ENCODE peak calls at places on chromosomes 1 and 21, in seven cellular contexts. P, X, V, N, Q, C and A are unnamed samples.

GRCh38 chr1:184524248-184524647 is 137.4 kb downstream of the C1orf21 start:
- DNase-seq in N (no peak), Q (no peak), X (no peak), V (no peak), C (no peak), P (no peak), A (no peak)

GRCh38 chr1:247357062-247357780 is 25.6 kb upstream of the ZNF496 start:
- DNase-seq in C (no peak), P (no peak), V (no peak), N (no peak), X (no peak), Q (no peak), A (no peak)

GRCh38 chr1:193589597-193590040 is 403.2 kb upstream of the B3GALT2 start:
- DNase-seq in P (peak; percentile 57), N (no peak), Q (no peak), C (no peak), V (no peak), X (no peak), A (no peak)

GRCh38 chr1:153793973-153794615 is 18.9 kb downstream of the SLC27A3 start:
- DNase-seq in N (no peak), P (no peak), V (no peak), Q (no peak), X (no peak), C (no peak), A (no peak)

GRCh38 chr1:60078182-60078581 is 4.6 kb upstream of the C1orf87 start:
- DNase-seq in P (no peak), Q (no peak), N (no peak), C (no peak), X (no peak), V (no peak), A (no peak)

GRCh38 chr1:161378014-161378413 is 10.3 kb upstream of the CFAP126 start:
- DNase-seq in V (no peak), N (no peak), C (no peak), Q (no peak), X (no peak), P (peak; percentile 24), A (no peak)

GRCh38 chr1:83765125-83765524 is 233.8 kb downstream of the TTLL7 start:
- DNase-seq in X (no peak), C (no peak), Q (no peak), V (no peak), N (no peak), P (no peak), A (no peak)

GRCh38 chr1:7554343-7555270 is 216.5 kb upstream of the VAMP3 start:
- DNase-seq in V (no peak), Q (peak; percentile 72), N (no peak), C (no peak), X (no peak), P (no peak), A (no peak)

GRCh38 chr1:21344750-21345443 is 54.6 kb upstream of the ECE1 start:
- DNase-seq in P (no peak), X (no peak), N (peak; percentile 63), Q (peak; percentile 57), C (peak; percentile 45), V (no peak), A (peak; percentile 31)

GRCh38 chr21:44456915-44457736 is 1.8 kb downstream of the LRRC3 start:
- DNase-seq in V (no peak), C (no peak), X (no peak), Q (no peak), P (no peak), N (no peak), A (no peak)

GRCh38 chr1:8394456-8395321 is 76.8 kb downstream of the SLC45A1 start:
- DNase-seq in Q (no peak), C (no peak), N (no peak), P (no peak), X (no peak), V (no peak), A (no peak)

GRCh38 chr1:167374014-167374413 is 144.3 kb downstream of the CD247 start:
- DNase-seq in V (no peak), X (no peak), C (no peak), N (no peak), Q (no peak), P (no peak), A (no peak)